ENCODE peak calls at places on chromosomes 16 and 17, in five cellular contexts. N, G, A, U and L are unnamed samples. For H3K4me1, the result is how much of the 10 kb centered on the place peaks cover.

GRCh38 chr17:19378416-19379293 is at the start of gene MAPK7:
- DNase-seq in N (no peak), G (no peak), A (no peak), U (no peak), L (peak)

GRCh38 chr16:3690991-3691720 is 26.2 kb downstream of the TRAP1 start:
- DNase-seq in N (no peak), G (peak), A (no peak), U (no peak), L (no peak)

GRCh38 chr17:37888881-37889280 is 35.3 kb upstream of the TBC1D3K start:
- DNase-seq in N (no peak), G (no peak), A (no peak), U (no peak), L (no peak)

GRCh38 chr16:22370038-22370541 is 4.3 kb downstream of the CDR2 start:
- DNase-seq in N (no peak), G (no peak), A (no peak), U (peak), L (no peak)

GRCh38 chr17:39618252-39618913 is 8.4 kb upstream of the PPP1R1B start:
- DNase-seq in N (no peak), G (no peak), A (no peak), U (no peak), L (peak)

GRCh38 chr17:74778960-74779359 is 2.8 kb upstream of the NAT9 start:
- DNase-seq in N (no peak), G (no peak), A (no peak), U (peak), L (no peak)

GRCh38 chr17:12667299-12667958 is 1.7 kb downstream of the MYOCD start:
- DNase-seq in N (no peak), G (peak), A (no peak), U (peak), L (no peak)

GRCh38 chr17:48725294-48726064 is 2.5 kb downstream of the PRAC2 start:
- DNase-seq in N (no peak), G (no peak), A (no peak), U (no peak), L (peak)

GRCh38 chr16:2250652-2251280 is 621 bp downstream of the ECI1 start:
- DNase-seq in N (no peak), G (peak), A (no peak), U (no peak), L (peak)

GRCh38 chr17:61827649-61828395 is 35.5 kb downstream of the BRIP1 start:
- DNase-seq in N (no peak), G (no peak), A (no peak), U (no peak), L (no peak)

GRCh38 chr17:72362466-72363335 is 241.9 kb downstream of the SOX9 start:
- DNase-seq in N (no peak), G (peak), A (no peak), U (peak), L (no peak)

GRCh38 chr17:46135879-46136562 is 57.2 kb downstream of the KANSL1 start:
- DNase-seq in N (no peak), G (no peak), A (no peak), U (no peak), L (no peak)
- H3K4me1 ChIP-seq in N (under half), G (under half), A (half or more), U (under half), L (under half)

GRCh38 chr17:34997355-34997862 is 17.1 kb downstream of the LIG3 start:
- DNase-seq in N (peak), G (no peak), A (no peak), U (peak), L (peak)

GRCh38 chr17:34998205-34998604 is 17.9 kb downstream of the LIG3 start:
- DNase-seq in N (peak), G (peak), A (peak), U (peak), L (peak)

GRCh38 chr17:34993031-34993430 is 12.7 kb downstream of the LIG3 start:
- DNase-seq in N (no peak), G (no peak), A (no peak), U (no peak), L (no peak)

GRCh38 chr17:34999456-34999855 is 19.1 kb downstream of the LIG3 start:
- DNase-seq in N (no peak), G (no peak), A (no peak), U (no peak), L (no peak)

DNA sequence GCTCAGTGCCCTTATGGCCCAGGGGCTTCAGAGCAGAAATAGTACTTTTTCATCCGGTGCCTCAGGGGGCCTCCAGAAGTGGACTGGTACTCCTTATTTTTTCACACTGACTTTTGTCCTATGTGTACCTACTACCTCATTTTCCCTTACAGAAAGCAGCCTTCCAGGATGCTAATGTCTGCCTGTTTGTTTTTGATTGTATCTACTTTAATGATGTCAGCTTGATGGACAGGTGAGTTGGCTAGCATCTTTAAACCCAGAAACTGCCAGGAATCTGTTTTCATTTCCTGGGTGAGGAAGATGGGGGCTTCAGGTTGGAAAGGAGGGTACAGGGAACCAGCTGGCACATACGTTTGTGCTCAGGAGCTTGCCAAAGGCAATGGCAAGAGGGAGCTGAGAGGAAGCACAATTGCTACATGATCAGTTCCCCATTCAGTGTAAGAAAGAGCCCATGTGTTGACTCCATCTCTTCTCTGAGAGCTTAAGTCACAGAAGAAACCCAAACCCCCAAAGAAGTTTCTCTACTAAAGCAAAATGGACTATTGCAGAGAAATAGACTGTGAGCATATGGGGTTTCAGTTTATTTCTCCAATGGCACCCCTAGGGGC is 16.2 kb downstream of the LIG3 start:
- DNase-seq in N (no peak), G (no peak), A (no peak), U (no peak), L (no peak)
- H3K27ac ChIP-seq in N (no peak), G (no peak), A (peak), U (no peak), L (no peak)

GRCh38 chr16:47142469-47143328 is 1.0 kb downstream of the NETO2 start:
- DNase-seq in N (peak), G (peak), A (no peak), U (peak), L (peak)

GRCh38 chr16:47141773-47142468 is 1.8 kb downstream of the NETO2 start:
- DNase-seq in N (peak), G (peak), A (peak), U (peak), L (peak)

GRCh38 chr16:47143677-47144558 is at the start of gene NETO2:
- DNase-seq in N (peak), G (peak), A (no peak), U (peak), L (peak)

GRCh38 chr16:47144559-47144877 is 773 bp upstream of the NETO2 start:
- DNase-seq in N (no peak), G (no peak), A (no peak), U (no peak), L (no peak)

GRCh38 chr16:47143329-47143676 is 442 bp downstream of the NETO2 start:
- DNase-seq in N (peak), G (peak), A (no peak), U (peak), L (peak)
- TF ChIP-seq CTCF in N (peak), G (peak), A (peak), U (peak), L (peak)

GRCh38 chr17:17693253-17693954 is 12.1 kb downstream of the RAI1 start:
- DNase-seq in N (peak), G (peak), A (no peak), U (no peak), L (peak)

GRCh38 chr17:17696075-17696474 is 14.8 kb downstream of the RAI1 start:
- DNase-seq in N (no peak), G (no peak), A (no peak), U (no peak), L (no peak)

GRCh38 chr17:17694229-17695081 is 13.2 kb downstream of the RAI1 start:
- DNase-seq in N (peak), G (peak), A (no peak), U (peak), L (peak)

GRCh38 chr17:17692353-17693252 is 11.3 kb downstream of the RAI1 start:
- DNase-seq in N (no peak), G (peak), A (no peak), U (no peak), L (no peak)

GRCh38 chr17:17693955-17694228 is 12.6 kb downstream of the RAI1 start:
- DNase-seq in N (no peak), G (no peak), A (no peak), U (no peak), L (no peak)
- H3K4me1 ChIP-seq in N (half or more), G (half or more), A (half or more), U (half or more), L (under half)

DNA sequence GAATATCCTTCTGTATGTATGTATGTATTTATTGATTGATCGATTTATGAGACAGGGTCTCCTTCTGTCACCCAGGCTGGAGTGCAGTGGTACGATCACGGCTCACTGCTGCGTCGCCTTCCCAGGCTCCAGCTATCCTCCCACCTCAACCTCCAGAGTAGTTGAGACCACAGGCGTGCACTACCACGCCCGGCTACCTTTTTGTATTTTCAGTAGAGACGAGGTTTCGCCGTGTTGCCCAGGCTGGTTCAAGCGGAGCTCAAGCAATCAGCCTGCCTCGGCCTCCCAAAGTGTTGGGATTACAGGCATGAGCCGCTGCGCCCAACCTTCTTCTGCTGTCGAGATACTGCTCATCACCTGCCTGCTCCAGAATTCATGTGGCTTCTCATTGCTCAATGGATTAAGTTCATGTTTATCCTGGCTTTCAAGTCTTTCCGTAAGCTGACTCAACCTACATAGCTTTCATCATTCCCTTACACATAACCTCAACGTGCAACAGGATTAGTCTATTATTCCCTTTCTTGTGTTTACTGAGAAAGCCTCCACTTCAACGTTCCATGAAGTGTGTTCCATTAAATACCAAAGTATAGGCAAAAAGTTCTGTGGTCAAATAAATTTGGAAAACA is 13.6 kb downstream of the TAC4 start:
- DNase-seq in N (no peak), G (no peak), A (no peak), U (peak), L (no peak)
- H3K27ac ChIP-seq in N (no peak), G (no peak), A (peak), U (no peak), L (no peak)

GRCh38 chr16:11296706-11297491 is 15.8 kb upstream of the PRM1 start:
- DNase-seq in N (no peak), G (no peak), A (no peak), U (peak), L (no peak)

GRCh38 chr16:11295672-11296071 is 14.5 kb upstream of the PRM1 start:
- DNase-seq in N (no peak), G (no peak), A (no peak), U (no peak), L (no peak)

GRCh38 chr16:11298143-11298900 is 17.2 kb upstream of the PRM1 start:
- DNase-seq in N (no peak), G (no peak), A (no peak), U (no peak), L (no peak)

GRCh38 chr16:11296351-11296705 is 15.2 kb upstream of the PRM1 start:
- DNase-seq in N (no peak), G (no peak), A (no peak), U (no peak), L (no peak)

DNA sequence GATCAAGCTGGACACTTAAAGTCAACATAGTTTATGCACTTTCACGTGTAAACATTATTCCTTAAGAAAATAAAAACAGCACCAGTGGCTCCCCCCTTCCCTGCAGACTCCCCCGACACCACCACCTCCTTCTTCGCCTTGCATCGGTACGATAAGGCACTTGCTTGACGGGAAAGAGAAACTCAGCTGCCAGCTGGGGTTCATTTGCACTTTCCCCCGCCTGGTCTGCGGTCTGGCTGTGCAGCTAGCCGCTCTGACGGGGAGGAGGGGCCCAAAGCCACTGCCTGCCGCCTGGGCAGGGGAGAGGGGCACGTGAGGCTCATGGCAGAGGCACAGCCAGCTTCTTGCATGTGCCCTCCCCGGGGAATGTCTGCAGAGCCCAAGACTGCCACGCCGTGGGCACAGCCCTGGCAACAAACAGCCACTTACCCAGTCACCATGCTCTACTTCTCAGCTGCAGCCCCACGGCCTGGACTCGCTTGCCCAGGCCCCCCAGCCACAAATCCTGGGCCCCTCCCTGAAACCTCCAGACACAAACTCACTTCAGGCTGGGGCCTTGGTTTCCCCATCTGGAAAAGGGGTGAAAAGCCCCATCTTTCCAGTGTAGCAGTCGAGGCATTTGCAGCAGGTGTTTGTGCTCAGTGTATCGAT is 16.5 kb upstream of the PRM1 start:
- DNase-seq in N (peak), G (no peak), A (peak), U (peak), L (peak)
- TF ChIP-seq CTCF in N (no peak), G (no peak), A (no peak), U (no peak), L (no peak)